ENCODE peak calls at places on chromosomes 13 and 19, in six cellular contexts. S, I, A, B, J and L are unnamed samples.
A peak's percentile ranks its signal among the peaks of the same experiment; 100 is the strongest.

GRCh38 chr19:37905936-37906867 is at the start of gene WDR87:
- DNase-seq in I (no peak), S (no peak), B (peak; percentile 45), A (no peak), J (no peak), L (peak; percentile 11)

GRCh38 chr13:75550159-75550567 is 572 bp downstream of the UCHL3 start:
- DNase-seq in J (peak; percentile 59), I (no peak), S (no peak), B (no peak), A (no peak), L (no peak)

GRCh38 chr19:15180451-15181390 is 20.1 kb downstream of the NOTCH3 start:
- DNase-seq in J (no peak), B (no peak), A (no peak), S (no peak), I (peak; percentile 56), L (no peak)

GRCh38 chr19:14021474-14021873 is 6.5 kb upstream of the RLN3 start:
- DNase-seq in A (no peak), B (no peak), S (no peak), J (no peak), I (peak; percentile 48), L (no peak)

GRCh38 chr13:60492187-60492586 is 95.2 kb downstream of the TDRD3 start:
- DNase-seq in I (no peak), B (no peak), A (no peak), J (no peak), S (no peak), L (no peak)

GRCh38 chr19:14383898-14384669 is 2.8 kb downstream of the ADGRE5 start:
- DNase-seq in A (no peak), I (peak; percentile 68), S (no peak), J (peak; percentile 21), B (peak; percentile 43), L (no peak)

GRCh38 chr19:34018546-34018945 is 153.8 kb upstream of the LSM14A start:
- DNase-seq in I (no peak), B (no peak), A (no peak), J (no peak), S (no peak), L (no peak)

GRCh38 chr13:19604306-19604705 is 29.2 kb upstream of the MPHOSPH8 start:
- DNase-seq in A (no peak), B (no peak), S (no peak), J (no peak), I (no peak), L (no peak)

GRCh38 chr19:34662919-34663318 is 14.0 kb downstream of the SCGB2B2 start:
- DNase-seq in J (no peak), S (no peak), I (no peak), A (no peak), B (peak; percentile 54), L (no peak)

GRCh38 chr13:110907951-110908898 is 6.6 kb downstream of the ANKRD10 start:
- DNase-seq in I (no peak), S (no peak), J (peak; percentile 36), B (no peak), A (no peak), L (no peak)

GRCh38 chr19:11663162-11663561 is 65.9 kb downstream of the ZNF627 start:
- DNase-seq in S (no peak), I (no peak), B (no peak), J (no peak), A (no peak), L (no peak)

GRCh38 chr13:62309904-62310303 is 894.3 kb upstream of the PCDH20 start:
- DNase-seq in I (no peak), J (no peak), B (no peak), A (no peak), S (no peak), L (no peak)

GRCh38 chr13:41500501-41500900 is 43.2 kb downstream of the RGCC start:
- DNase-seq in S (no peak), B (peak; percentile 19), J (no peak), A (no peak), I (no peak), L (no peak)

GRCh38 chr13:77860621-77861020 is 58.0 kb downstream of the EDNRB start:
- DNase-seq in S (no peak), I (no peak), A (no peak), B (no peak), J (no peak), L (no peak)

GRCh38 chr13:34721631-34722144 is 220.4 kb upstream of the NBEA start:
- DNase-seq in B (no peak), J (no peak), S (no peak), A (no peak), I (no peak), L (no peak)

GRCh38 chr19:48806818-48807589 is 3.8 kb downstream of the BCAT2 start:
- DNase-seq in S (no peak), I (peak; percentile 57), A (no peak), B (no peak), J (no peak), L (no peak)

GRCh38 chr13:74770361-74770760 is 636.2 kb upstream of the KLF12 start:
- DNase-seq in J (peak; percentile 68), A (no peak), B (no peak), I (no peak), S (peak; percentile 87), L (no peak)

GRCh38 chr13:44489751-44490150 is 86.4 kb downstream of the TSC22D1 start:
- DNase-seq in S (no peak), B (no peak), A (no peak), I (no peak), J (no peak), L (no peak)

GRCh38 chr13:100588350-100589177 is at the start of gene GGACT:
- DNase-seq in A (peak; percentile 80), S (no peak), J (no peak), I (peak; percentile 87), B (peak; percentile 82), L (peak; percentile 66)

GRCh38 chr19:33419763-33420080 is 46.2 kb downstream of the CEBPG start:
- DNase-seq in A (no peak), S (no peak), B (no peak), J (no peak), I (no peak), L (peak; percentile 46)

GRCh38 chr19:8512115-8512967 is 1.6 kb downstream of the ZNF414 start:
- DNase-seq in S (no peak), I (no peak), A (peak; percentile 53), J (no peak), B (no peak), L (no peak)

GRCh38 chr19:6021878-6022569 is 44.1 kb upstream of the RANBP3 start:
- DNase-seq in A (peak; percentile 71), I (peak; percentile 81), S (no peak), J (no peak), B (peak; percentile 62), L (peak; percentile 87)

GRCh38 chr19:41409288-41409687 is 11.7 kb downstream of the BCKDHA start:
- DNase-seq in B (no peak), J (peak; percentile 73), S (no peak), A (no peak), I (no peak), L (peak; percentile 56)